ENCODE peak calls at places on chromosomes 4 and X, in four cellular contexts. One of them, this sample, is unnamed.
A peak's percentile ranks its signal among the peaks of the same experiment; 100 is the strongest.

GRCh38 chrX:31572396-31572795 is 500.6 kb upstream of the FTHL17 start:
- DNase-seq in HCT116: no peak
- DNase-seq in adipocyte: peak; percentile 14
- DNase-seq in neuronal stem cell: no peak
- DNase-seq in this sample: no peak

GRCh38 chrX:109848451-109849050 is 115.5 kb upstream of the ACSL4 start:
- DNase-seq in HCT116: no peak
- DNase-seq in adipocyte: no peak
- DNase-seq in neuronal stem cell: peak; percentile 77
- DNase-seq in this sample: no peak

GRCh38 chr4:54173281-54173912 is 55.7 kb upstream of the PDGFRA start:
- DNase-seq in HCT116: no peak
- DNase-seq in adipocyte: peak; percentile 27
- DNase-seq in neuronal stem cell: no peak
- DNase-seq in this sample: no peak

GRCh38 chrX:15820106-15821073 is 30.1 kb downstream of the ZRSR2 start:
- DNase-seq in HCT116: no peak
- DNase-seq in adipocyte: no peak
- DNase-seq in neuronal stem cell: no peak
- DNase-seq in this sample: no peak

GRCh38 chr4:107665001-107665400 is 55.0 kb downstream of the PAPSS1 start:
- DNase-seq in HCT116: no peak
- DNase-seq in adipocyte: peak; percentile 35
- DNase-seq in neuronal stem cell: no peak
- DNase-seq in this sample: no peak

GRCh38 chr4:47664051-47664826 is 173.6 kb downstream of the CORIN start:
- DNase-seq in HCT116: no peak
- DNase-seq in adipocyte: no peak
- DNase-seq in neuronal stem cell: no peak
- DNase-seq in this sample: no peak

GRCh38 chr4:88135362-88135663 is 23.1 kb downstream of the ABCG2 start:
- DNase-seq in HCT116: no peak
- DNase-seq in adipocyte: no peak
- DNase-seq in neuronal stem cell: no peak
- DNase-seq in this sample: no peak

GRCh38 chrX:15873566-15873965 is 19.0 kb upstream of the AP1S2 start:
- DNase-seq in HCT116: no peak
- DNase-seq in adipocyte: no peak
- DNase-seq in neuronal stem cell: no peak
- DNase-seq in this sample: no peak

GRCh38 chr4:102474736-102475504 is 26.2 kb upstream of the NFKB1 start:
- DNase-seq in HCT116: no peak
- DNase-seq in adipocyte: no peak
- DNase-seq in neuronal stem cell: no peak
- DNase-seq in this sample: no peak
- H3K9ac ChIP-seq in HCT116: no peak overlapping the region
- H3K9ac ChIP-seq in adipocyte: no peak overlapping the region
- H3K9ac ChIP-seq in neuronal stem cell: no peak overlapping the region
- H3K9ac ChIP-seq in this sample: no peak overlapping the region

DNA sequence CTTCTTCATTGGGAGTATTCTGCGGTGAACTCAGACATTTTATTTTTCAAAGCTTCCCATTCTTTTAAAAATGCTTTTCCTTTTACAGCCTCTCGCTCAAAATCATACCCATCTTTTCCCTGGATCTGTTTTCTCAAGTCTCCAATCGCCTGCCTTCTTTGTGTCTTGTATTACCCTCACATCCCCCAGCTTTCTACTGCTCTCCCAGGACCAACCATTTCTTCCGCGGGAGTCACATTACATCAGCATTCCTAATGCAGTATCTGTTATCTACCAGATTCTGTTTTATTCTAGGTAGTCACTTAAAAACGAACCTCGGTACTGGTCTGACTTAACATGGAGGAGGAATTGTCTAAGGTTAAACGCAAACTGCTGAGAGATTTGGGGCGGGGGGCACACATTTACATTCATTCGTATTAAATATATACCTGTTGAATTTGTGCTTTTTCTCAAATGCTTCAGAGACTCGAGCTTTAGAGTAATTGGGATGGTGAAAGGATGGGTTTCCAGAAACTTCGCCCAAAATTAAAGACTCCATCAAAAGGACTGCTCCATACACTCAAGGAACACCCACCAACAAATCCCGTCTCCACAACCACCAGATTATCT is 493 bp upstream of the UCHL1 start:
- DNase-seq in HCT116: no peak
- DNase-seq in adipocyte: peak; percentile 74
- DNase-seq in neuronal stem cell: peak; percentile 31
- DNase-seq in this sample: no peak
- H3K9ac ChIP-seq in HCT116: no peak overlapping the region
- H3K9ac ChIP-seq in adipocyte: peak overlapping the region; percentile 86
- H3K9ac ChIP-seq in neuronal stem cell: no peak overlapping the region
- H3K9ac ChIP-seq in this sample: peak overlapping the region; percentile 79

DNA sequence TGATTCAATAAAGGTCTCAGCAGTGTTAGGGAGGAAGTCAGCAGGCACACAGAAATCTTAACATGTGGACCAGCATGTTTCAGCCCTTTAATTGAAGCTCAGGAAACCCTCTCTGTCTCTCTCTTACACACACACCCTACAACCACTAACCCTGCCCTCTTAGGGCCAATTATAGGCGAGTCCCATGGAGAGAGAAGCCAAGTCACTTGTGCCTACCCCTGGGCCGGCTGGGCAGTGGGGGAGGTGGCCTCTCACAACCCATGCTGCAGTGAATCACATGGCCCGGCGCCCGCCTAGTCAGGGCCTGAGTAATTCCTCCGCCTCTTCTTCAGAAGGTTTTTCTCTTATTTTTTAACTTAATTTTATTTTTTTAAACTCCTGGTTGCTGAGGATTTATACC is 3.7 kb downstream of the FGD1 start:
- DNase-seq in HCT116: no peak
- DNase-seq in adipocyte: peak; percentile 73
- DNase-seq in neuronal stem cell: no peak
- DNase-seq in this sample: no peak
- H3K9ac ChIP-seq in HCT116: no peak overlapping the region
- H3K9ac ChIP-seq in adipocyte: peak overlapping the region; percentile 67
- H3K9ac ChIP-seq in neuronal stem cell: no peak overlapping the region
- H3K9ac ChIP-seq in this sample: no peak overlapping the region

GRCh38 chr4:4490816-4491215 is 51.0 kb downstream of the STX18 start:
- DNase-seq in HCT116: no peak
- DNase-seq in adipocyte: no peak
- DNase-seq in neuronal stem cell: no peak
- DNase-seq in this sample: no peak
- H3K9ac ChIP-seq in HCT116: no peak overlapping the region
- H3K9ac ChIP-seq in adipocyte: peak overlapping the region; percentile 86
- H3K9ac ChIP-seq in neuronal stem cell: no peak overlapping the region
- H3K9ac ChIP-seq in this sample: no peak overlapping the region

GRCh38 chr4:99382745-99383360 is 30.3 kb upstream of the ADH1C start:
- DNase-seq in HCT116: no peak
- DNase-seq in adipocyte: no peak
- DNase-seq in neuronal stem cell: no peak
- DNase-seq in this sample: no peak

GRCh38 chr4:99383381-99383780 is 30.8 kb upstream of the ADH1C start:
- DNase-seq in HCT116: no peak
- DNase-seq in adipocyte: no peak
- DNase-seq in neuronal stem cell: no peak
- DNase-seq in this sample: no peak

GRCh38 chr4:99379571-99379970 is 27.0 kb upstream of the ADH1C start:
- DNase-seq in HCT116: no peak
- DNase-seq in adipocyte: no peak
- DNase-seq in neuronal stem cell: no peak
- DNase-seq in this sample: no peak

GRCh38 chr4:99381588-99382175 is 29.1 kb upstream of the ADH1C start:
- DNase-seq in HCT116: no peak
- DNase-seq in adipocyte: no peak
- DNase-seq in neuronal stem cell: no peak
- DNase-seq in this sample: no peak

DNA sequence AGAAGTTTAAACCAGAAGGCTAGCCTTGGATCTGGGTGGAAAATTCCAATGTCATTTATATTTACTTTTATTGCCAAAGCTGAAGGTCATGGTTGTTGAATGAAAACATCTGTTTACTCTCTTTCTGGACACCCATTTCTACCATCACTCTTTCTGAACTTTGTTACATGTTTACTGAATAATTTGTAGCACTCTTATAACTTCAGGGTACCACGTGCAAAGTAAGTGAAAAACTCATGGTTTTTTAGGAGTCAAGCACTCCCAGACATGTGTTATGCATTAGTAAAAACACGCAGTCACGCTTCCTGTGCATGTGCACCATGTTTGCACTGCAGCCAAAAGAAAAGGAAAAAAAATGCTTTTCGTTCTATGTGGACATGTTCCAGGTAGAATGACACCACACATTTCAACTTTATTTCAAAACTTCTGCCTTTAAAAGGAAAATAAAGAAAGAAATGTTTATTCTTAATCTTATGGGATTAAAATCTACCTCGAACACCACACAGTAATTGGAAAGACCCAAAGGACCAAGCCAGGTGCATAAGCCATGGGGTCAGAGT is 31.4 kb upstream of the ADH1C start:
- DNase-seq in HCT116: no peak
- DNase-seq in adipocyte: peak; percentile 97
- DNase-seq in neuronal stem cell: no peak
- DNase-seq in this sample: no peak
- H3K9ac ChIP-seq in HCT116: no peak overlapping the region
- H3K9ac ChIP-seq in adipocyte: peak overlapping the region; percentile 82
- H3K9ac ChIP-seq in neuronal stem cell: no peak overlapping the region
- H3K9ac ChIP-seq in this sample: no peak overlapping the region

GRCh38 chrX:63755892-63756291 is 29.1 kb downstream of the ARHGEF9 start:
- DNase-seq in HCT116: no peak
- DNase-seq in adipocyte: no peak
- DNase-seq in neuronal stem cell: no peak
- DNase-seq in this sample: no peak
- H3K9ac ChIP-seq in HCT116: peak overlapping the region; percentile 68
- H3K9ac ChIP-seq in adipocyte: no peak overlapping the region
- H3K9ac ChIP-seq in neuronal stem cell: no peak overlapping the region
- H3K9ac ChIP-seq in this sample: no peak overlapping the region